ENCODE peak calls at places on chromosomes 5 and 9, in four cellular contexts. P, C, D and R are unnamed samples.

GRCh38 chr5:22531986-22532385 is 321.2 kb downstream of the CDH12 start:
- DNase-seq in P (no peak), C (no peak), D (no peak), R (no peak)

GRCh38 chr5:132389453-132390286 is 20.2 kb downstream of the SLC22A5 start:
- DNase-seq in P (peak; percentile 100), C (no peak), D (peak; percentile 100), R (peak; percentile 91)

GRCh38 chr5:122141751-122142150 is 12.4 kb downstream of the ZNF474 start:
- DNase-seq in P (peak; percentile 84), C (no peak), D (peak; percentile 81), R (no peak)

GRCh38 chr5:55303238-55303690 is 4.2 kb downstream of the DHX29 start:
- DNase-seq in P (peak; percentile 98), C (no peak), D (peak; percentile 97), R (peak; percentile 83)

GRCh38 chr5:177304392-177305119 is 957 bp downstream of the PRELID1 start:
- DNase-seq in P (peak; percentile 27), C (no peak), D (peak; percentile 16), R (no peak)

GRCh38 chr9:107465467-107466451 is 23.8 kb downstream of the KLF4 start:
- DNase-seq in P (peak; percentile 62), C (no peak), D (peak; percentile 26), R (peak; percentile 91)

GRCh38 chr9:126148523-126148870 is 178.1 kb upstream of the MVB12B start:
- DNase-seq in P (no peak), C (no peak), D (no peak), R (no peak)

GRCh38 chr9:133139246-133140173 is 18.5 kb upstream of the RALGDS start:
- DNase-seq in P (no peak), C (no peak), D (no peak), R (no peak)

GRCh38 chr9:6644346-6645152 is 980 bp downstream of the GLDC start:
- DNase-seq in P (no peak), C (no peak), D (no peak), R (no peak)

GRCh38 chr9:36818965-36819870 is 214.8 kb downstream of the PAX5 start:
- DNase-seq in P (no peak), C (no peak), D (peak; percentile 25), R (no peak)

GRCh38 chr5:154190652-154191304 is at the start of gene GALNT10:
- DNase-seq in P (peak; percentile 76), C (peak; percentile 45), D (peak; percentile 67), R (peak; percentile 91)

GRCh38 chr9:91415290-91415689 is 8.3 kb downstream of the NFIL3 start:
- DNase-seq in P (no peak), C (no peak), D (no peak), R (no peak)

GRCh38 chr9:83596899-83597504 is 25.9 kb upstream of the IDNK start:
- DNase-seq in P (peak; percentile 43), C (peak; percentile 20), D (no peak), R (peak; percentile 26)

GRCh38 chr9:123426406-123426805 is 70.4 kb downstream of the CRB2 start:
- DNase-seq in P (no peak), C (no peak), D (no peak), R (no peak)

GRCh38 chr5:58002318-58002717 is 457.6 kb downstream of the PLK2 start:
- DNase-seq in P (peak; percentile 13), C (no peak), D (peak; percentile 55), R (no peak)

GRCh38 chr5:36066540-36067210 is at the start of gene UGT3A2:
- DNase-seq in P (no peak), C (no peak), D (no peak), R (no peak)

GRCh38 chr5:34676409-34676808 is 20.3 kb downstream of the RAI14 start:
- DNase-seq in P (peak; percentile 61), C (no peak), D (peak; percentile 80), R (no peak)

GRCh38 chr9:96183751-96184150 is 118.2 kb downstream of the HSD17B3 start:
- DNase-seq in P (no peak), C (no peak), D (no peak), R (no peak)

GRCh38 chr5:103037673-103038455 is 82.1 kb downstream of the GIN1 start:
- DNase-seq in P (peak; percentile 9), C (no peak), D (no peak), R (no peak)

GRCh38 chr9:127161081-127161621 is 38.7 kb upstream of the ANGPTL2 start:
- DNase-seq in P (no peak), C (no peak), D (no peak), R (no peak)

GRCh38 chr5:179163236-179164155 is 103.3 kb downstream of the ZNF354C start:
- DNase-seq in P (no peak), C (no peak), D (no peak), R (no peak)

GRCh38 chr5:147234825-147235635 is at the start of gene STK32A:
- DNase-seq in P (peak; percentile 1), C (no peak), D (peak; percentile 53), R (peak; percentile 40)

GRCh38 chr5:151107738-151108520 is 27.1 kb upstream of the TNIP1 start:
- DNase-seq in P (peak; percentile 59), C (no peak), D (peak; percentile 63), R (peak; percentile 37)

GRCh38 chr5:10328323-10328722 is 20.6 kb upstream of the CMBL start:
- DNase-seq in P (peak; percentile 73), C (no peak), D (peak; percentile 56), R (no peak)

GRCh38 chr5:116947691-116948528 is 373.3 kb upstream of the SEMA6A start:
- DNase-seq in P (no peak), C (peak; percentile 1), D (peak; percentile 6), R (no peak)

GRCh38 chr5:10633271-10634049 is 69.6 kb downstream of the ANKRD33B start:
- DNase-seq in P (no peak), C (no peak), D (no peak), R (no peak)

GRCh38 chr9:101443358-101443757 is 7.8 kb upstream of the ALDOB start:
- DNase-seq in P (no peak), C (no peak), D (no peak), R (no peak)

GRCh38 chr5:59587489-59588337 is 305.8 kb downstream of the PDE4D start:
- DNase-seq in P (peak; percentile 56), C (no peak), D (peak; percentile 87), R (peak; percentile 29)

GRCh38 chr5:83891261-83891660 is 170.6 kb upstream of the HAPLN1 start:
- DNase-seq in P (no peak), C (no peak), D (peak; percentile 53), R (no peak)

GRCh38 chr5:150411245-150411979 is 1.3 kb downstream of the CD74 start:
- DNase-seq in P (no peak), C (peak; percentile 47), D (no peak), R (no peak)

GRCh38 chr5:109900911-109901627 is 211.3 kb downstream of the MAN2A1 start:
- DNase-seq in P (no peak), C (no peak), D (no peak), R (no peak)

GRCh38 chr5:67196537-67197059 is at the start of gene CD180:
- DNase-seq in P (no peak), C (no peak), D (peak; percentile 36), R (no peak)

GRCh38 chr5:14424011-14424685 is 157.4 kb upstream of the OTULINL start:
- DNase-seq in P (no peak), C (no peak), D (peak; percentile 42), R (no peak)

GRCh38 chr5:62206150-62206829 is 99.7 kb upstream of the KIF2A start:
- DNase-seq in P (peak; percentile 11), C (no peak), D (no peak), R (no peak)

GRCh38 chr9:86550411-86550810 is 196.2 kb upstream of the TUT7 start:
- DNase-seq in P (peak; percentile 45), C (no peak), D (no peak), R (no peak)

GRCh38 chr5:171463844-171464191 is 44.4 kb downstream of the FGF18 start:
- DNase-seq in P (no peak), C (no peak), D (no peak), R (no peak)

GRCh38 chr5:68071243-68071642 is 144.3 kb upstream of the PIK3R1 start:
- DNase-seq in P (peak; percentile 41), C (no peak), D (no peak), R (no peak)

GRCh38 chr9:76756273-76756650 is 8.0 kb upstream of the PCA3 start:
- DNase-seq in P (peak; percentile 34), C (no peak), D (peak; percentile 26), R (peak; percentile 39)

GRCh38 chr5:84058561-84058960 is 326.1 kb downstream of the EDIL3 start:
- DNase-seq in P (no peak), C (no peak), D (no peak), R (no peak)